ENCODE peak calls at places on chromosomes 12 and 14, in ten cellular contexts. F, D, J, N, K, A, P, T, V and Z are unnamed samples.

GRCh38 chr14:55889124-55889523 is 229.1 kb upstream of the PELI2 start:
- DNase-seq in F (no peak), A (no peak), D (no peak), T (no peak), J (no peak), V (no peak), P (no peak), K (no peak), N (no peak), Z (no peak)

GRCh38 chr14:52885230-52885629 is 65.6 kb downstream of the FERMT2 start:
- DNase-seq in P (no peak), V (no peak), T (no peak), D (no peak), K (no peak), J (no peak), N (no peak), F (no peak), A (no peak), Z (no peak)

GRCh38 chr14:98724734-98725133 is 547.3 kb downstream of the BCL11B start:
- DNase-seq in J (no peak), V (no peak), A (no peak), T (no peak), D (no peak), P (no peak), F (no peak), N (no peak), K (no peak), Z (no peak)

GRCh38 chr12:122965356-122965755 is 907 bp downstream of the ABCB9 start:
- DNase-seq in A (no peak), V (no peak), K (no peak), T (no peak), N (no peak), D (no peak), J (no peak), F (no peak), P (no peak), Z (no peak)

GRCh38 chr12:80846930-80847329 is 90.8 kb downstream of the LIN7A start:
- DNase-seq in V (no peak), P (no peak), A (no peak), D (no peak), J (no peak), N (no peak), T (no peak), F (no peak), K (no peak), Z (no peak)

GRCh38 chr14:99127651-99128167 is 144.3 kb downstream of the BCL11B start:
- DNase-seq in K (no peak), J (no peak), F (no peak), P (peak), D (no peak), N (no peak), T (no peak), A (no peak), V (no peak), Z (no peak)

GRCh38 chr12:112686373-112686772 is 105.2 kb upstream of the RPH3A start:
- DNase-seq in K (no peak), J (peak), V (no peak), D (no peak), P (no peak), T (no peak), N (no peak), A (no peak), F (no peak), Z (peak)

GRCh38 chr12:97923546-97923945 is 460.9 kb downstream of the RMST start:
- DNase-seq in N (no peak), A (no peak), V (no peak), J (no peak), T (no peak), D (no peak), K (no peak), F (no peak), P (no peak), Z (no peak)

GRCh38 chr12:46770501-46771183 is 55.2 kb downstream of the SLC38A4 start:
- DNase-seq in K (no peak), T (no peak), P (no peak), N (peak), F (peak), A (peak), V (no peak), J (no peak), D (no peak), Z (no peak)

GRCh38 chr12:46471404-46471803 is 98.8 kb upstream of the SLC38A2 start:
- DNase-seq in P (no peak), F (no peak), V (no peak), T (no peak), K (no peak), N (no peak), J (no peak), D (no peak), A (no peak), Z (no peak)

GRCh38 chr14:20413785-20414117 is 450 bp upstream of the TEP1 start:
- DNase-seq in D (no peak), P (no peak), F (no peak), V (peak), K (peak), T (no peak), A (no peak), N (no peak), J (no peak), Z (no peak)

GRCh38 chr14:102795060-102795925 is 18.0 kb downstream of the TRAF3 start:
- DNase-seq in N (peak), P (no peak), J (no peak), D (no peak), V (peak), T (peak), K (peak), A (peak), F (no peak), Z (peak)

GRCh38 chr14:106201376-106201775 is 675.0 kb downstream of the TMEM121 start:
- DNase-seq in F (no peak), T (no peak), A (no peak), P (no peak), J (no peak), V (no peak), D (no peak), K (no peak), N (no peak), Z (no peak)

GRCh38 chr14:92748259-92749016 is at the start of gene LGMN:
- DNase-seq in F (peak), P (peak), V (no peak), J (peak), N (peak), K (peak), A (peak), D (peak), T (peak), Z (peak)

GRCh38 chr14:85195872-85196477 is 334.0 kb upstream of the FLRT2 start:
- DNase-seq in K (no peak), J (no peak), F (no peak), P (no peak), T (no peak), N (peak), D (no peak), V (no peak), A (no peak), Z (no peak)

GRCh38 chr14:99573000-99573330 is 31.0 kb downstream of the CCDC85C start:
- DNase-seq in F (peak), K (no peak), P (no peak), A (no peak), T (no peak), J (no peak), D (no peak), V (no peak), N (no peak), Z (no peak)

GRCh38 chr12:12476836-12477531 is 85.7 kb downstream of the DUSP16 start:
- DNase-seq in A (no peak), F (no peak), D (no peak), T (no peak), P (no peak), K (no peak), V (no peak), N (no peak), J (no peak), Z (no peak)

GRCh38 chr12:128531153-128531552 is 264.2 kb downstream of the TMEM132C start:
- DNase-seq in N (no peak), T (no peak), A (no peak), P (no peak), D (peak), K (no peak), V (no peak), F (no peak), J (no peak), Z (no peak)

GRCh38 chr12:84054811-84055210 is 857.8 kb downstream of the SLC6A15 start:
- DNase-seq in N (no peak), F (no peak), D (no peak), J (no peak), V (no peak), P (no peak), K (no peak), T (no peak), A (no peak), Z (no peak)

GRCh38 chr12:70692681-70693288 is 55.6 kb upstream of the PTPRB start:
- DNase-seq in F (no peak), D (no peak), V (no peak), P (no peak), A (no peak), K (no peak), J (no peak), T (no peak), N (peak), Z (peak)

GRCh38 chr12:19190292-19191031 is 60.9 kb downstream of the PLEKHA5 start:
- DNase-seq in A (peak), T (peak), F (no peak), N (no peak), D (no peak), V (peak), K (no peak), P (no peak), J (no peak), Z (no peak)

GRCh38 chr12:66048843-66049537 is 81.6 kb downstream of the LLPH start:
- DNase-seq in A (no peak), D (no peak), P (no peak), F (no peak), K (no peak), T (no peak), V (no peak), J (no peak), N (peak), Z (no peak)

GRCh38 chr14:70718383-70719123 is 76.8 kb downstream of the TTC9 start:
- DNase-seq in J (no peak), K (no peak), T (no peak), F (no peak), D (no peak), N (no peak), V (no peak), P (no peak), A (no peak), Z (no peak)

GRCh38 chr14:63453443-63453936 is 89.7 kb downstream of the PPP2R5E start:
- DNase-seq in V (no peak), N (no peak), T (no peak), A (no peak), K (no peak), D (no peak), F (no peak), J (no peak), P (no peak), Z (no peak)

GRCh38 chr12:127650626-127651025 is 616.3 kb upstream of the TMEM132C start:
- DNase-seq in F (peak), N (no peak), A (no peak), P (no peak), D (no peak), T (no peak), J (no peak), V (no peak), K (no peak), Z (peak)

GRCh38 chr12:113040722-113041168 is 15.8 kb upstream of the DTX1 start:
- DNase-seq in D (peak), A (peak), V (peak), P (peak), T (no peak), N (no peak), J (peak), F (no peak), K (no peak), Z (peak)

GRCh38 chr14:36942522-36943245 is 229.7 kb downstream of the SLC25A21 start:
- DNase-seq in P (no peak), A (no peak), D (no peak), N (no peak), V (no peak), F (no peak), T (no peak), K (no peak), J (no peak), Z (no peak)

GRCh38 chr12:131074221-131075083 is 120.7 kb downstream of the ADGRD1 start:
- DNase-seq in K (no peak), A (peak), J (no peak), V (no peak), N (no peak), P (peak), T (no peak), D (no peak), F (no peak), Z (no peak)

GRCh38 chr12:13670249-13670648 is 311.2 kb downstream of the GRIN2B start:
- DNase-seq in T (no peak), V (no peak), D (no peak), J (no peak), A (no peak), P (no peak), N (no peak), K (no peak), F (no peak), Z (no peak)

GRCh38 chr12:89156862-89157262 is 195.4 kb downstream of the DUSP6 start:
- DNase-seq in J (no peak), A (no peak), T (no peak), K (no peak), P (no peak), D (no peak), V (peak), F (no peak), N (no peak), Z (peak)